ENCODE peak calls at places on chromosome 9, in four cellular contexts. R is colonic mucosa, I is neural progenitor cell, Z is stomach. Y is an unnamed sample. For H3K9me3, the result is how much of the 10 kb centered on the place peaks cover.

GRCh38 chr9:12813960-12814876 is 39.4 kb downstream of the LURAP1L start:
- DNase-seq in R (peak), I (no peak), Z (peak), Y (peak)

GRCh38 chr9:87381050-87381711 is 116.5 kb upstream of the DAPK1 start:
- DNase-seq in R (no peak), I (no peak), Z (no peak), Y (no peak)

GRCh38 chr9:109918359-109919163 is 138.6 kb downstream of the PALM2AKAP2 start:
- DNase-seq in R (peak), I (no peak), Z (no peak), Y (peak)

GRCh38 chr9:137382728-137383452 is 40.1 kb downstream of the EXD3 start:
- DNase-seq in R (no peak), I (no peak), Z (no peak), Y (peak)

GRCh38 chr9:22041792-22042191 is 32.7 kb upstream of the CDKN2B start:
- DNase-seq in R (peak), I (no peak), Z (peak), Y (peak)

GRCh38 chr9:108859459-108860114 is 2.5 kb upstream of the ACTL7A start:
- DNase-seq in R (no peak), I (no peak), Z (no peak), Y (no peak)

GRCh38 chr9:127065592-127065991 is 56.8 kb downstream of the ANGPTL2 start:
- DNase-seq in R (no peak), I (no peak), Z (no peak), Y (no peak)

GRCh38 chr9:137368431-137369110 is 54.4 kb downstream of the EXD3 start:
- DNase-seq in R (no peak), I (no peak), Z (no peak), Y (no peak)

GRCh38 chr9:133679466-133680051 is 43.4 kb downstream of the DBH start:
- DNase-seq in R (no peak), I (no peak), Z (no peak), Y (no peak)

GRCh38 chr9:77975023-77975422 is 56.6 kb downstream of the GNAQ start:
- DNase-seq in R (no peak), I (no peak), Z (no peak), Y (no peak)

GRCh38 chr9:128096614-128097013 is 28.6 kb downstream of the SLC25A25 start:
- DNase-seq in R (no peak), I (peak), Z (no peak), Y (no peak)

GRCh38 chr9:94980947-94981632 is 254.6 kb downstream of the AOPEP start:
- DNase-seq in R (no peak), I (peak), Z (no peak), Y (no peak)

GRCh38 chr9:127033059-127033458 is 89.4 kb downstream of the ANGPTL2 start:
- DNase-seq in R (no peak), I (no peak), Z (no peak), Y (no peak)

GRCh38 chr9:89794918-89795317 is 190.1 kb downstream of the GADD45G start:
- DNase-seq in R (peak), I (no peak), Z (peak), Y (peak)

GRCh38 chr9:69580582-69580945 is 91.6 kb downstream of the APBA1 start:
- DNase-seq in R (no peak), I (no peak), Z (no peak), Y (no peak)

GRCh38 chr9:77729177-77729576 is 81.1 kb upstream of the GNA14 start:
- DNase-seq in R (no peak), I (no peak), Z (no peak), Y (no peak)

GRCh38 chr9:91346644-91347043 is 15.1 kb downstream of the AUH start:
- DNase-seq in R (no peak), I (no peak), Z (no peak), Y (no peak)

GRCh38 chr9:109270971-109271900 is 49.6 kb downstream of the EPB41L4B start:
- DNase-seq in R (no peak), I (no peak), Z (no peak), Y (no peak)

GRCh38 chr9:70924905-70925547 is 196.4 kb downstream of the TRPM3 start:
- DNase-seq in R (peak), I (peak), Z (peak), Y (no peak)

GRCh38 chr9:133953976-133954709 is 38.0 kb downstream of the VAV2 start:
- DNase-seq in R (no peak), I (no peak), Z (no peak), Y (peak)

GRCh38 chr9:109967651-109968331 is 187.8 kb downstream of the PALM2AKAP2 start:
- DNase-seq in R (no peak), I (no peak), Z (no peak), Y (no peak)

GRCh38 chr9:134892221-134892620 is 11.6 kb downstream of the FCN2 start:
- DNase-seq in R (no peak), I (no peak), Z (peak), Y (no peak)

GRCh38 chr9:120066315-120066714 is 513.7 kb downstream of the CDK5RAP2 start:
- DNase-seq in R (no peak), I (no peak), Z (no peak), Y (no peak)

GRCh38 chr9:134617246-134617645 is 24.4 kb upstream of the COL5A1 start:
- DNase-seq in R (no peak), I (no peak), Z (no peak), Y (no peak)

GRCh38 chr9:102700936-102701335 is 294.2 kb upstream of the CYLC2 start:
- DNase-seq in R (no peak), I (no peak), Z (no peak), Y (no peak)

GRCh38 chr9:137491735-137492432 is 32.8 kb upstream of the NSMF start:
- DNase-seq in R (no peak), I (no peak), Z (no peak), Y (no peak)

GRCh38 chr9:6907772-6908381 is 150.1 kb downstream of the KDM4C start:
- DNase-seq in R (no peak), I (no peak), Z (no peak), Y (peak)

GRCh38 chr9:110777843-110778215 is 109.2 kb downstream of the MUSK start:
- DNase-seq in R (no peak), I (no peak), Z (no peak), Y (no peak)

GRCh38 chr9:136059851-136060670 is 35.0 kb downstream of the NACC2 start:
- DNase-seq in R (no peak), I (no peak), Z (no peak), Y (no peak)

GRCh38 chr9:17003576-17004240 is 131.1 kb upstream of the CNTLN start:
- DNase-seq in R (no peak), I (no peak), Z (no peak), Y (no peak)

GRCh38 chr9:106056328-106056727 is 362.0 kb downstream of the TMEM38B start:
- DNase-seq in R (no peak), I (no peak), Z (no peak), Y (no peak)

GRCh38 chr9:121686930-121687541 is 35.6 kb downstream of the DAB2IP start:
- DNase-seq in R (peak), I (peak), Z (peak), Y (peak)

GRCh38 chr9:94860678-94861588 is 134.4 kb downstream of the AOPEP start:
- DNase-seq in R (peak), I (no peak), Z (peak), Y (peak)

GRCh38 chr9:132451276-132451675 is 41.3 kb downstream of the CFAP77 start:
- DNase-seq in R (no peak), I (no peak), Z (no peak), Y (peak)

GRCh38 chr9:69276775-69277174 is 48.2 kb upstream of the ENTREP1 start:
- DNase-seq in R (no peak), I (no peak), Z (no peak), Y (no peak)

GRCh38 chr9:37761511-37761910 is 7.9 kb downstream of the TRMT10B start:
- DNase-seq in R (no peak), I (no peak), Z (no peak), Y (no peak)

GRCh38 chr9:30243467-30243866 is 2141.0 kb upstream of the ACO1 start:
- DNase-seq in R (no peak), I (no peak), Z (no peak), Y (no peak)
- TF ChIP-seq CTCF in R (no peak), I (no peak), Z (no peak), Y (no peak)

DNA sequence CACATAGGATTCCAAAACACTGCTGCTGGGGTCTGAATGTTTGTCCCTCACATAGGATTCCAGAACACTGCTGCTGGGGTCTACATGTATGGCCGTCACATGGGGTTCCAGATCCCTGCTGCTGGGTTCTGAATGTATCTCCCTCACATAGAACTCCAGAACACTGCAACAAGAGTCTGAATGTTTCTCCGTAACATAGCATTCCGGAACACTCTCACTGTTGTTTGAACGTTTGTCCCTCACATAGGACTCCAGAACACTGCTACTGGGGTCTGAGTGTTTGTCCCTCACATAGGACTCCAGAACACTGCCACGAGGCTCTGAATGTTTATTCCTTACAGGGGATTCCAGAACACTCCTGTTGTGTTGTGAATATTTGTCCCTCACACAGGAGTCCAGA is 216.8 kb downstream of the FOXD4L6 start:
- DNase-seq in R (no peak), I (no peak), Z (no peak), Y (no peak)
- H3K9me3 ChIP-seq in R (under half), I (half or more), Z (half or more), Y (half or more)

GRCh38 chr9:112970939-112971338 is 41.1 kb downstream of the ZNF883 start:
- DNase-seq in R (no peak), I (no peak), Z (no peak), Y (no peak)
- TF ChIP-seq CTCF in R (no peak), I (no peak), Z (no peak), Y (no peak)

GRCh38 chr9:35186524-35186923 is 24.7 kb downstream of the UNC13B start:
- DNase-seq in R (peak), I (no peak), Z (no peak), Y (peak)

GRCh38 chr9:35195683-35196082 is 33.9 kb downstream of the UNC13B start:
- DNase-seq in R (no peak), I (no peak), Z (no peak), Y (no peak)

GRCh38 chr9:35193762-35194161 is 32.0 kb downstream of the UNC13B start:
- DNase-seq in R (no peak), I (no peak), Z (no peak), Y (no peak)

DNA sequence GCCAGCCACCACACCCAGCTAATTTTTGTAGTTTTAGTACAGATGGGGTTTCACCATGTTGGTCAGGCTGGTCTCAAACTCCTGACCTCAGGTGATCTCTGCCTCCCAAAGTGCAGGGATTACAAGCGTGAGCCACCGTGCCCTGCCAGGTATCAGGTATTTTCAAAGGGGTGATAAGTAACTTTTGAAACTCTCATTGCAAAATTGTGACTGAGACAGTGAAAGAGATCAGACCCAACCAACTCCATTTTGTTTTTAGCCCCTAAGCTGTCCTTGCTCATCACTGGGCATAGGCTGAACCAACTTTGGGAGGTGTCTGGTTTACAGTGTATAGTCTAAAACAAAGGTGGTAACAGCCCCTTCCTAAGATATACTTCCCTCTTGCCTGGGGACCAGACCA is 29.3 kb downstream of the UNC13B start:
- DNase-seq in R (no peak), I (no peak), Z (no peak), Y (no peak)
- H3K9me3 ChIP-seq in R (under half), I (under half), Z (under half), Y (under half)

DNA sequence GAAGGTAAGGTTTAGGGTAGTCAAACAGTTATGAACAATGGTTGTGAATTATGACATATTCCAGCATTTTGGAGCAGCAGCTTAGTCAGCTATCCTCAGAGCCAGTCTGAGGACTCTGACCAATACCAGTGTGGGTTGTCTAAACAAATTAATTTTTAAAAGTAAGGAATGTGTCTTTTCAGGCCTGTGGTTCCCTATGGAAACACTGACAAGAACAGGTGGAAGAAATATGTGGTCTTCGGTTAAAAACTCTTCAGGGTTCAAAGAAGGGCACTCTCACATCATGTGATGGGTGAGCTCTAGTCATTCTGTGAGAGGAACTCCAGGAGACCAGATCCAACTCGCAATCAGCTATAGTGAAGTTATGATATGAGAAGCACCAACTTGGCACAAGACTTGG is 33.5 kb upstream of the ALDOB start:
- DNase-seq in R (no peak), I (no peak), Z (no peak), Y (no peak)
- TF ChIP-seq CTCF in R (no peak), I (no peak), Z (no peak), Y (no peak)

DNA sequence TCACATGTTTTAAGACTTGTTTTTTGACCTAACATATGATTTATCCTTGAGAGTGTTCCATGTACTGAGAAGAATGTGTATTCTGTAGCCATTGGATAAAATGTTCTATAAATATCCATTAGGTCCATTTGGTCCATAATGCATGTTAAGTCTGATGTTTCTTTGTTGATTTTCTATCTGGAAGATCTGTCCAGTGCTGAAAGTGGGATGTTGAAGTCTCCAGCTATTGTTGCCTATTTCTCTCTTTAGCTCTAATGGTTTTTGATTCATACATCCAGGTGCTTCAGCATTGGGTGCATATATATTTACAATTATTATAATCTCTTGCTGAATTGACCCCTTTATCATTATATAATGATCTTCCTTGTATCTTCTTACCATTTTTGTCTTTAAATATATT is 451.1 kb downstream of the BRINP1 start:
- DNase-seq in R (no peak), I (no peak), Z (no peak), Y (no peak)
- H3K9me3 ChIP-seq in R (under half), I (under half), Z (under half), Y (under half)

DNA sequence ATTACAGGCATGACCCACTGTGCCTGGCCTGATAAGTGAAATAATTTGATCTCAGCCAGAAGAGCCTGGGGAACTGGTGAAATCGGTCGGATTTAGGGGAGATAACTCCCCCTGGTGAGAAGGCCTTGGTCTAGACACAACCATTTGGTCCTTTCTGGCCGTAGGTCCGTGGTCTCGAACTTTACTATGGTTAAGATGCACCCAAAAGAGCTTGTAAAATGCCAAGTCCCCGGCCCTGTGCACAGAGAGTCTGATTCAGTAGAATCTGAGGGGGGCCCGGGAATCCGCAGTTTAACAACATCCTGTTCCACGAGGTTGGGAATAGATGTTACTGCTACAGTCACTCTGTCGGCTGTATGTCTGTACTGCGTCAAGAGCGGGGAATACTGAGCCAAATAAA is 140.7 kb downstream of the C9orf50 start:
- DNase-seq in R (no peak), I (no peak), Z (no peak), Y (no peak)
- TF ChIP-seq CTCF in R (no peak), I (peak), Z (no peak), Y (no peak)

GRCh38 chr9:101400120-101400519 is 1.5 kb downstream of the ZNF189 start:
- DNase-seq in R (no peak), I (no peak), Z (no peak), Y (no peak)
- H3K9me3 ChIP-seq in R (under half), I (under half), Z (under half), Y (under half)

GRCh38 chr9:82535432-82535998 is 527.4 kb downstream of the RASEF start:
- DNase-seq in R (no peak), I (no peak), Z (no peak), Y (no peak)

GRCh38 chr9:82531795-82532194 is 531.1 kb downstream of the RASEF start:
- DNase-seq in R (no peak), I (no peak), Z (no peak), Y (no peak)

GRCh38 chr9:82526629-82527028 is 536.3 kb downstream of the RASEF start:
- DNase-seq in R (no peak), I (no peak), Z (no peak), Y (no peak)

DNA sequence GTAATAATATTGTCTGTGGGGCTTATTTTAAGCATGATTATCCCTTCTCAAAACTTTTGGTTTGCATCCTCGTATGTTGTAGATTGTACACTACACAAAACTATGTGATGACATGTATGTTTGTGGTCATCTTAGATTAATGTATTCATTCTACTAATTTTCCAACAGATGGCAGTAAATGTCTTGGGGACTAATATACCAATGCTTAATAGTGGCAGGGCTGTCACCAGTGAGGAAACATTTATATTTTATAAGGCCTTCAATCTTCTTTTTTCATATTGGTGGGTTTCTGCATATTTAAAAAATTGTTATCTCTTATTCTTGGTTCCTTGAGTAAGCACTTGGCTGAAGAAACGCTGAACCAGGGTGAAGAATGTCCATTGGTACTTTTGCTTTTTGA is 530.4 kb downstream of the RASEF start:
- DNase-seq in R (no peak), I (no peak), Z (no peak), Y (no peak)
- TF ChIP-seq CTCF in R (no peak), I (peak), Z (no peak), Y (no peak)